ENCODE peak calls at places on chromosomes 11 and 22, in four cellular contexts. S is EL, R is GM23248, L is nucleus accumbens. D is an unnamed sample.

GRCh38 chr11:45899448-45900174 is 7.5 kb downstream of the FREY1 start:
- DNase-seq in S (peak), R (peak), L (peak), D (peak)

GRCh38 chr11:19587979-19588378 is 124.7 kb upstream of the NAV2 start:
- DNase-seq in S (no peak), R (no peak), L (no peak), D (no peak)

GRCh38 chr11:133403900-133404299 is 128.4 kb downstream of the OPCML start:
- DNase-seq in S (no peak), R (no peak), L (no peak), D (no peak)

GRCh38 chr22:42356547-42356946 is 75.7 kb downstream of the NFAM1 start:
- DNase-seq in S (no peak), R (no peak), L (no peak), D (no peak)

GRCh38 chr11:101914349-101914736 is 467 bp upstream of the CEP126 start:
- DNase-seq in S (peak), R (peak), L (no peak), D (no peak)

GRCh38 chr11:31875861-31876625 is 64.9 kb upstream of the PAX6 start:
- DNase-seq in S (no peak), R (no peak), L (no peak), D (no peak)

GRCh38 chr22:36865346-36865745 is 4.5 kb downstream of the NCF4 start:
- DNase-seq in S (peak), R (peak), L (no peak), D (no peak)

GRCh38 chr22:26259510-26259909 is 90.2 kb downstream of the SEZ6L start:
- DNase-seq in S (peak), R (peak), L (no peak), D (no peak)

GRCh38 chr11:2964782-2965181 is 27.3 kb downstream of the NAP1L4 start:
- DNase-seq in S (no peak), R (no peak), L (no peak), D (no peak)

GRCh38 chr11:70495351-70496310 is 97.3 kb downstream of the CTTN start:
- DNase-seq in S (no peak), R (no peak), L (no peak), D (no peak)

D was measured in SJSA1.